ENCODE peak calls at places on chromosomes 5 and 9, in five cellular contexts. P is kidney, Z is tibial nerve, T is A549, N is lung. D is an unnamed sample.
A peak's percentile ranks its signal among the peaks of the same experiment; 100 is the strongest.

GRCh38 chr9:33448159-33448511 is 742 bp upstream of the AQP3 start:
- DNase-seq in N (no peak), P (no peak), Z (no peak), T (no peak), D (no peak)

GRCh38 chr9:38687389-38687842 is 32.5 kb downstream of the FAM240B start:
- DNase-seq in T (peak; percentile 58), P (peak; percentile 88), N (peak; percentile 83), Z (no peak), D (no peak)

GRCh38 chr9:22169732-22170131 is 160.6 kb upstream of the CDKN2B start:
- DNase-seq in P (no peak), N (no peak), T (no peak), Z (no peak), D (no peak)

GRCh38 chr9:93674580-93675335 is 98.4 kb downstream of the PHF2 start:
- DNase-seq in P (peak; percentile 40), N (no peak), T (no peak), Z (peak; percentile 5), D (peak; percentile 0)

GRCh38 chr9:80127920-80128319 is 556.2 kb downstream of the TLE4 start:
- DNase-seq in Z (no peak), P (no peak), N (no peak), T (no peak), D (no peak)

GRCh38 chr5:32406650-32407049 is 37.9 kb downstream of the ZFR start:
- DNase-seq in T (no peak), P (no peak), N (no peak), Z (no peak), D (no peak)

GRCh38 chr9:25505644-25506043 is 172.6 kb downstream of the TUSC1 start:
- DNase-seq in N (no peak), Z (no peak), P (no peak), T (no peak), D (no peak)

GRCh38 chr9:78713746-78714405 is 417.0 kb downstream of the PSAT1 start:
- DNase-seq in T (no peak), Z (no peak), P (no peak), N (no peak), D (no peak)

GRCh38 chr5:123639244-123639643 is 127.3 kb downstream of the CSNK1G3 start:
- DNase-seq in T (no peak), Z (no peak), N (no peak), P (no peak), D (no peak)

GRCh38 chr9:87873607-87874319 is 8.9 kb upstream of the SPATA31E1 start:
- DNase-seq in N (peak; percentile 5), T (no peak), P (no peak), Z (no peak), D (no peak)

GRCh38 chr5:87076411-87076810 is 191.3 kb upstream of the RASA1 start:
- DNase-seq in P (no peak), T (no peak), N (no peak), Z (no peak), D (no peak)

GRCh38 chr5:8462565-8462964 is 593.6 kb downstream of the MTRR start:
- DNase-seq in P (no peak), T (no peak), N (no peak), Z (no peak), D (no peak)

DNA sequence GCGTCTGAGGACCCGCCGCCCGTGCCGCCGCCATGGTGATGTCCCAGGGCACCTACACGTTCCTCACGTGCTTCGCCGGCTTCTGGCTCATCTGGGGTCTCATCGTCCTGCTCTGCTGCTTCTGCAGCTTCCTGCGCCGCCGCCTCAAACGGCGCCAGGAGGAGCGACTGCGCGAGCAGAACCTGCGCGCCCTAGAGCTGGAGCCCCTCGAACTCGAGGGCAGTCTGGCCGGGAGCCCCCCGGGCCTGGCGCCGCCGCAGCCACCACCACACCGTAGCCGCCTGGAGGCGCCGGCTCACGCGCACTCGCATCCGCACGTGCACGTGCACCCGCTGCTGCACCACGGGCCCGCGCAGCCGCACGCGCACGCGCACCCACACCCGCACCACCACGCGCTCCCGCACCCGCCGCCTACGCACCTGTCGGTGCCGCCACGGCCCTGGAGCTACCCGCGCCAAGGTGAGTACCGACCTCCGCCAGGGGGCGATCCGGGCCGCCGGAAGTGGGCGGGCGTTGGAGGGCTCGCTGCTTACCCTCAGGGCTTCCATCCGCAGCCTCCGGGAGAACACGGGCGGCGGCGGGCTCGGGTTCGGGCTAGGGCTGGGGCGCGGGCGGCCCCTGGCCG is 8.5 kb downstream of the PRR7 start:
- DNase-seq in T (peak; percentile 84), N (peak; percentile 83), Z (no peak), P (peak; percentile 95), D (no peak)
- H3K27ac ChIP-seq in T (peak overlapping the region; percentile 71), N (peak overlapping the region; percentile 37), Z (peak overlapping the region; percentile 80), P (no peak overlapping the region), D (peak overlapping the region; percentile 81)

GRCh38 chr9:133143639-133144141 is 20.0 kb downstream of the GBGT1 start:
- DNase-seq in T (no peak), N (no peak), Z (no peak), P (peak; percentile 74), D (no peak)

GRCh38 chr9:133144887-133145466 is 18.7 kb downstream of the GBGT1 start:
- DNase-seq in N (no peak), P (no peak), Z (no peak), T (no peak), D (no peak)

GRCh38 chr9:133144142-133144886 is 19.4 kb downstream of the GBGT1 start:
- DNase-seq in N (peak; percentile 86), T (peak; percentile 86), Z (no peak), P (peak; percentile 96), D (peak; percentile 71)

GRCh38 chr9:133141833-133142594 is 21.0 kb upstream of the RALGDS start:
- DNase-seq in Z (no peak), N (no peak), P (peak; percentile 88), T (no peak), D (no peak)

DNA sequence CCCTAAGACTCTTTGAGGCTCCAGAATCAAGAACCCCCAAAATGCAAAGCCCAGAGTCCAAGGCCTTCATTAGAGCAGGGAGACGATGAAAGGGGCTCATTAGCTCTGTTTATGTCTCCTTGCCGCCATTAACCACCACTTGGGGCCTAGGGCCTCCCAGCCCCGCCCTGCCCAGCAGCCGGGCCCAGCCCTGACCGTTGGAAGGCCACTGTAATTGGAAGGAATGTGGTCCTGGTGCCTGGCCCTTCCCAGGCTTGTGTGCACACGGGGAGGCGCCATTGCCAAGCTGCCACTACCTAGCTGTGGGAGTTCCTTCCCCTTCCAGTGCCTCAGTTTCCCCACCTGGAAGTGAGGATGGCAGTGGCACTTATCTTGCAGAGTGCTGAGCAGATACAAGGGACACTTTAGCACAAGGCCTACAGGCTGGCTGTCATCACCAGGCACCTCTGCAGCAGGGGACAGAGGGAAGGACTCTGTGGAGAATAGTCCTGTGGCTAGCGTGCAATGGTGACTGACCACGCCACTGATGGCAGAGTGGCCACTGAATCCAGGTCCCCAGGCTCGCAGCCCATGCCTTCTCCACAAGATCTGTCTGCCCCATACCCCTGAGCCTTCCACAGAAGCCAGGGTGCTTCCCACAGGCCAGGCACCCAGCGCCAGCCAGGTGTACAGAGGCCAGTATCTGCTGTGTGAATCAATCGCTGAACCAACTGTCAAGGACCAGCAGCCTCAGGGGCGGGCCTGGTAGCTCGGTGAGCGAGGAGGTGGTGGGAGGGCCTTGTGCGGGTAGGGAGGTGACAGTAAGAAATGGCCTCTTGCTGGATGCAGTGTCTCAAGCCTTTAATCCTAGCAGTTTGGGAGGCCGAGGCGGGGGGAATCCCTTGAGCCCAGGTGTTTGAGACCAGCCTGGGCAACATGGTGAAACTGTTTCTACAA is 20.8 kb downstream of the GBGT1 start:
- DNase-seq in T (no peak), N (no peak), P (no peak), Z (no peak), D (no peak)
- H3K4me1 ChIP-seq in T (peaks cover 36% of the 10 kb centered on the region), N (peaks cover 10% of the 10 kb centered on the region), P (peaks cover 27% of the 10 kb centered on the region), Z (peaks cover 58% of the 10 kb centered on the region), D (peaks cover 31% of the 10 kb centered on the region)

DNA sequence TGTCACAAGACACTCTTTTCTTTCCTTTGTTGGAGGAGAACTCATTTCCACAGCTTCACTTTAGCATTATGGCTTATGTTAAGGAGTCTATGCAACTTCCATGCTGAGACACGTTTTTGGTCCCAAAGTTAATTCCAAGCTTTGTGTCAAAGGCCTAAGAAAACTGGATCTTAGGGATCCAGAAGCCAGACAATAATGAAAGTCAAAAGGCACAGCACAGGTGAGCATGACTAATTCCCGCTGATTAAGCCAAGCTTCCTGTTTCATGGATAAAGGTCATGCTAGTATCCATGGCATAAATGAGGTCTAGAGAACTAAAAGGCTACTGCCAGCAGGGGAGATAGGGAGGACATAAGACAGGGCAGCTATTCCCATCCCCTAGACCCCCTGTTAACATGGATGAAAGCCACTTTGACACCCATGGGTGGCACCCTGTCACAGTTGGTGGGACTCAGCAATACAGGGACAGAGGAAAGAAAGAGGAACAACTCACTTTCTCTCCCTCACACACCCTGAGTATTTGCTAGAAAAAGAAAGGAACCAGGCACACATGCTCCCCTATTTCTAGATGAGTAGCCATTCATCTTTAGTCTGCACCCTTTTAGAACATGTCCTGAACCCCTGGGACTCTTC is 438.1 kb upstream of the CDH9 start:
- DNase-seq in Z (no peak), P (no peak), T (no peak), N (no peak), D (no peak)
- H3K9me3 ChIP-seq in Z (no peaks in the 10 kb centered on the region), P (peaks cover 2% of the 10 kb centered on the region), T (peaks cover 3% of the 10 kb centered on the region), N (peaks cover 9% of the 10 kb centered on the region), D (no peaks in the 10 kb centered on the region)

GRCh38 chr5:149493316-149493715 is 57.9 kb downstream of the CSNK1A1 start:
- DNase-seq in Z (no peak), N (no peak), T (no peak), P (no peak), D (no peak)
- H3K27ac ChIP-seq in Z (no peak overlapping the region), N (no peak overlapping the region), T (no peak overlapping the region), P (no peak overlapping the region), D (no peak overlapping the region)

GRCh38 chr5:147427784-147428401 is 82.0 kb downstream of the DPYSL3 start:
- DNase-seq in T (no peak), P (no peak), Z (no peak), N (no peak), D (peak; percentile 53)
- H3K4me1 ChIP-seq in T (no peaks in the 10 kb centered on the region), P (no peaks in the 10 kb centered on the region), Z (peaks cover 5% of the 10 kb centered on the region), N (peaks cover 2% of the 10 kb centered on the region), D (peaks cover 42% of the 10 kb centered on the region)

GRCh38 chr9:17251100-17251499 is 116.3 kb downstream of the CNTLN start:
- DNase-seq in T (no peak), Z (no peak), N (no peak), P (no peak), D (no peak)
- H3K9me3 ChIP-seq in T (peaks cover 34% of the 10 kb centered on the region), Z (no peaks in the 10 kb centered on the region), N (peaks cover 10% of the 10 kb centered on the region), P (peaks cover 11% of the 10 kb centered on the region), D (peaks cover 28% of the 10 kb centered on the region)

DNA sequence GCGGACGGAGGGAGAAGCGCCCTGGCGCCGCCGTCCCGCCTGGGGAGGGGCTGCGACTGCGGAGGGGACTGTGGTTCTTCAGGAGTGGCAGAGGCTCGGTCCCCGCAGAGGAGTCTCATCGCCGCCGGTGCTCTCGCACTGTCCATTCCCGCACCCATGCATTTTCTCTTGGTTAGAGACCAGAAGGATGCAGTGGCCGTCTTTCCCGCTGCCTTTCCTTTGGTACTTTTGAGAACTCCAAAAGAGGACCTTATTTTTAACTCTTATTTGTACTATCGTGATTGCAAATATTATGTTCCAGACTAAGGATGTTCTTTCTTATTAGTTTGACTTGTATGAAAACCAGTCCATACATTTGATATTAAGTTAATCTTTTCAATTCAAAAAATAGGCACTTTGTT is 611 bp downstream of the ZFYVE16 start:
- DNase-seq in P (no peak), N (no peak), Z (no peak), T (peak; percentile 67), D (no peak)
- H3K27ac ChIP-seq in P (peak overlapping the region; percentile 98), N (peak overlapping the region; percentile 100), Z (peak overlapping the region; percentile 99), T (peak overlapping the region; percentile 92), D (peak overlapping the region; percentile 92)

D was measured in thoracic aorta.